ENCODE peak calls at places on chromosomes 7 and 10, in seven cellular contexts. G, M, F, L, Y, W and V are unnamed samples.

GRCh38 chr7:47329320-47329926 is 252.5 kb downstream of the TNS3 start:
- DNase-seq in G (no peak), M (no peak), F (no peak), L (no peak), Y (no peak), W (no peak), V (no peak)

GRCh38 chr7:155398944-155399343 is 59.0 kb upstream of the EN2 start:
- DNase-seq in G (no peak), M (no peak), F (no peak), L (no peak), Y (no peak), W (peak), V (no peak)

GRCh38 chr7:12369072-12369471 is 34.6 kb downstream of the VWDE start:
- DNase-seq in G (no peak), M (no peak), F (no peak), L (no peak), Y (no peak), W (no peak), V (no peak)

GRCh38 chr10:83374741-83375140 is 764.6 kb upstream of the GHITM start:
- DNase-seq in G (no peak), M (no peak), F (no peak), L (no peak), Y (no peak), W (no peak), V (no peak)

GRCh38 chr7:94649313-94649924 is 6.5 kb downstream of the SGCE start:
- DNase-seq in G (no peak), M (no peak), F (no peak), L (no peak), Y (no peak), W (no peak), V (no peak)

GRCh38 chr10:77236700-77237099 is 400.9 kb downstream of the KCNMA1 start:
- DNase-seq in G (no peak), M (no peak), F (no peak), L (no peak), Y (no peak), W (no peak), V (no peak)

GRCh38 chr7:94375167-94375566 is 19.5 kb upstream of the COL1A2 start:
- DNase-seq in G (no peak), M (peak), F (no peak), L (no peak), Y (no peak), W (no peak), V (no peak)

GRCh38 chr7:113796557-113796956 is 122.3 kb downstream of the PPP1R3A start:
- DNase-seq in G (no peak), M (no peak), F (no peak), L (no peak), Y (no peak), W (no peak), V (no peak)

GRCh38 chr7:116122972-116123595 is 87.3 kb upstream of the TES start:
- DNase-seq in G (no peak), M (no peak), F (no peak), L (no peak), Y (no peak), W (peak), V (no peak)

GRCh38 chr10:114256041-114256765 is 17.1 kb downstream of the VWA2 start:
- DNase-seq in G (no peak), M (no peak), F (no peak), L (no peak), Y (no peak), W (no peak), V (no peak)

GRCh38 chr10:107666214-107666613 is 501.7 kb upstream of the SORCS1 start:
- DNase-seq in G (no peak), M (no peak), F (no peak), L (no peak), Y (no peak), W (no peak), V (no peak)